ENCODE peak calls at places on chromosomes 16 and 17, in eight cellular contexts. C is nucleus accumbens, F is mucosa of descending colon, O is HCT116, K is posterior vena cava, W is astrocyte, V is pancreas, H is HL-60. U is an unnamed sample.

GRCh38 chr17:78375401-78376079 is 2.9 kb upstream of the PGS1 start:
- DNase-seq in C (no peak), F (no peak), O (no peak), K (peak; percentile 91), W (peak; percentile 97), V (no peak), H (peak; percentile 60), U (no peak)

GRCh38 chr16:56329887-56330286 is 95.5 kb downstream of the AMFR start:
- DNase-seq in C (no peak), F (no peak), O (no peak), K (no peak), W (no peak), V (peak; percentile 29), H (no peak), U (no peak)

GRCh38 chr16:11781773-11782172 is 15.3 kb downstream of the ZC3H7A start:
- DNase-seq in C (peak; percentile 4), F (no peak), O (no peak), K (no peak), W (peak; percentile 24), V (no peak), H (no peak), U (peak; percentile 43)

GRCh38 chr16:10552998-10553491 is 27.4 kb downstream of the EMP2 start:
- DNase-seq in C (no peak), F (peak; percentile 34), O (no peak), K (no peak), W (no peak), V (no peak), H (no peak), U (no peak)

GRCh38 chr17:21275047-21275578 is 9.4 kb upstream of the MAP2K3 start:
- DNase-seq in C (no peak), F (no peak), O (no peak), K (no peak), W (no peak), V (peak; percentile 27), H (no peak), U (no peak)

GRCh38 chr17:8354196-8354595 is 14.6 kb downstream of the ODF4 start:
- DNase-seq in C (no peak), F (no peak), O (no peak), K (no peak), W (no peak), V (no peak), H (no peak), U (no peak)

GRCh38 chr17:19370493-19370960 is 7.8 kb upstream of the MAPK7 start:
- DNase-seq in C (no peak), F (no peak), O (no peak), K (no peak), W (no peak), V (peak; percentile 44), H (no peak), U (no peak)

GRCh38 chr16:89200124-89200849 is at the start of gene SLC22A31:
- DNase-seq in C (no peak), F (no peak), O (no peak), K (peak; percentile 79), W (no peak), V (peak; percentile 84), H (no peak), U (no peak)

GRCh38 chr16:80989801-80990200 is 16.9 kb downstream of the CMC2 start:
- DNase-seq in C (no peak), F (no peak), O (no peak), K (no peak), W (no peak), V (no peak), H (no peak), U (no peak)

GRCh38 chr17:8799001-8799850 is at the start of gene MFSD6L:
- DNase-seq in C (no peak), F (peak; percentile 84), O (no peak), K (no peak), W (no peak), V (peak; percentile 96), H (no peak), U (no peak)

GRCh38 chr16:59164461-59164860 is 430.3 kb upstream of the GOT2 start:
- DNase-seq in C (no peak), F (no peak), O (no peak), K (no peak), W (peak; percentile 1), V (no peak), H (no peak), U (no peak)

GRCh38 chr17:75601057-75601987 is 13.7 kb downstream of the MYO15B start:
- DNase-seq in C (peak; percentile 44), F (peak; percentile 88), O (peak; percentile 96), K (no peak), W (no peak), V (peak; percentile 84), H (no peak), U (peak; percentile 64)

GRCh38 chr16:4316732-4317461 is 1.0 kb downstream of the GLIS2 start:
- DNase-seq in C (peak; percentile 47), F (no peak), O (no peak), K (peak; percentile 89), W (no peak), V (peak; percentile 94), H (no peak), U (no peak)

GRCh38 chr16:29779474-29779873 is 1.4 kb downstream of the ZG16 start:
- DNase-seq in C (no peak), F (no peak), O (no peak), K (no peak), W (no peak), V (no peak), H (no peak), U (no peak)